ENCODE peak calls at places on chromosomes 7 and 10, in eight cellular contexts. J, I, P, B, T, Z, R and H are unnamed samples.

GRCh38 chr7:92116949-92117348 is 17.3 kb downstream of the CYP51A1 start:
- DNase-seq in R (no peak), P (no peak), I (no peak), T (no peak), B (no peak), J (no peak), Z (no peak), H (no peak)

GRCh38 chr7:87151701-87152111 is 547 bp upstream of the DMTF1 start:
- DNase-seq in I (no peak), T (no peak), R (no peak), P (no peak), J (no peak), Z (peak; percentile 4), B (no peak), H (no peak)

GRCh38 chr7:6367701-6368211 is 80.0 kb downstream of the DAGLB start:
- DNase-seq in B (peak; percentile 33), Z (no peak), T (peak; percentile 63), I (no peak), R (peak; percentile 42), P (peak; percentile 43), J (no peak), H (no peak)

GRCh38 chr10:14163374-14164125 is 167.2 kb downstream of the FRMD4A start:
- DNase-seq in J (no peak), T (no peak), R (no peak), B (peak; percentile 1), Z (no peak), I (no peak), P (peak; percentile 11), H (peak; percentile 31)

GRCh38 chr10:28937959-28938358 is 260.6 kb downstream of the BAMBI start:
- DNase-seq in J (no peak), I (no peak), P (no peak), B (no peak), Z (no peak), R (no peak), T (no peak), H (no peak)

GRCh38 chr7:140726304-140726703 is 29.8 kb downstream of the NDUFB2 start:
- DNase-seq in Z (peak; percentile 28), P (peak; percentile 14), J (no peak), B (peak; percentile 34), I (peak; percentile 7), R (no peak), T (no peak), H (peak; percentile 17)

GRCh38 chr7:115356139-115356746 is 434.3 kb downstream of the MDFIC start:
- DNase-seq in T (no peak), R (peak; percentile 4), P (peak; percentile 13), Z (peak; percentile 54), I (peak; percentile 21), J (no peak), B (peak; percentile 48), H (peak; percentile 26)

GRCh38 chr10:103620357-103620749 is 126.8 kb downstream of the NEURL1 start:
- DNase-seq in P (no peak), T (no peak), B (no peak), Z (no peak), R (no peak), I (no peak), J (no peak), H (no peak)

GRCh38 chr10:108736111-108736510 is 1187.2 kb downstream of the XPNPEP1 start:
- DNase-seq in I (no peak), T (no peak), B (no peak), R (peak; percentile 38), J (no peak), P (peak; percentile 58), Z (no peak), H (no peak)

GRCh38 chr10:27464993-27465392 is 39.1 kb upstream of the RAB18 start:
- DNase-seq in B (no peak), P (no peak), T (no peak), Z (no peak), I (no peak), J (peak; percentile 4), R (no peak), H (no peak)

DNA sequence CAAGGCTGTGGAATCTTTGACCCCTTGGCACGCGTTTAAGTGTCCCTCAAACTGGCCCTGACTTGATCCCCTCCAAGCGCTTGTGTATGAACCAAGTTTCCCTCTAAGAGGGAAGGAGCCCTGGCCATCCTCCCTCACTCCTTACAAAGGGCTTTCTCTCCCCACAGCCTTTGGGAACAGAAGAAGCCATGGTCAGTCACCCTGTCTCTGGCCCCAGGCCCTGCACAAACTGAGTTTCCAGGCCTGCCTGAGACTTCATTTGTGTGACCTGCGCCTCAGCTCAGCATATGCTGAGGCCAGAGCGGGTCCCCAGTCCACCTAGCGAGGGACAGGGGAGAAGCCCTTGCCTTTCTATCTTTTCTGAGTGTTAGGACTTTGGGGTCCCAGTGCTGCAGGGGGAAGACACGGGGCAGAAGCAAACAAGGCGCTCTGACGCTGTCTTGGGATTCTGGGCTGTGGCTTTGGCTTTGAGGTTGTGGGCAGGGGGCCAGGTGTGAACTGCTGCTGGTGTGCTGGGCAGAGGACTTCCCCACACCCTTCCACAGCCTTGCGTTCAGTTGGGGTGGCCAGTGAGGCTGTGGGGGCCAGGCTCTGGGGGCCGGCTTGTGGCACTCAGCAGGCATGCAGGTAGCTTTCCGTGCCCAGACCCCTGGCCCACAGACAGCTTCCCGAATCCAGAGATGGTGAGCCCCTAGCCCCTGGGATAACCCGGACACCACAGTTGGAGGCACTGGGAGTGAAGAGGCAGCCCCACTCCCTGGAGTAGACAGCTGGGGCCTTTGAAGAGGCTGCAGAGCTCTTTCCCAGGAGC is 1.5 kb downstream of the RET start:
- DNase-seq in P (no peak), B (no peak), R (no peak), J (no peak), Z (no peak), I (no peak), T (no peak), H (no peak)
- TF ChIP-seq EZH2 in P (no peak), B (no peak), R (peak; percentile 2), J (no peak), Z (no peak), I (no peak), T (no peak), H (no peak)

DNA sequence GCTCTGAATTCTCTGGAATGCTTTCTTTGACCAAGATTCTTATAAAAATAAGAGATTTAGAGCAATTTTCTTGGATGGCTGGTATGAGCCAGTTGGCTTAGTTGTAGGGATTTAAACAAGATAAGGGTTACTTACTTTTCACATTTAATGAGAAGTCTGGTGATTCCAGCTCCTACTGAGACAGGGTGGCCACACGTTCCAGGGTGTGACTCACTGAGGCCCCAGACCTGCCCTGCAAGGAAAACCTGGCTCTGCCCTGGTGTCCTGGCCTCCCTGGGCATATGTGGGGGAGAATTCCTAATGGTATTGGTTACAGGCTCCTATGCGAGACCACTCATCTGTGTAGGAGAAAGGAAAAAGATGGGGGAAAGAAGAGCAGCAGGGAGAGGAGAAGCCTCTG is 139.7 kb downstream of the EGFR start:
- DNase-seq in T (peak; percentile 67), I (no peak), P (peak; percentile 86), J (no peak), Z (no peak), B (peak; percentile 58), R (peak; percentile 81), H (no peak)
- H3K27ac ChIP-seq in T (peak overlapping the region; percentile 7), I (no peak overlapping the region), P (no peak overlapping the region), J (no peak overlapping the region), Z (no peak overlapping the region), B (peak overlapping the region; percentile 86), R (peak overlapping the region; percentile 73), H (no peak overlapping the region)

GRCh38 chr10:119209050-119209735 is 1.8 kb downstream of the GRK5 start:
- DNase-seq in T (no peak), I (no peak), B (peak; percentile 52), P (peak; percentile 52), J (peak; percentile 77), Z (peak; percentile 89), R (peak; percentile 39), H (peak; percentile 83)

GRCh38 chr10:119208553-119208940 is 1.2 kb downstream of the GRK5 start:
- DNase-seq in R (no peak), I (no peak), Z (no peak), P (peak; percentile 33), B (peak; percentile 6), T (no peak), J (no peak), H (no peak)

GRCh38 chr10:119210633-119211032 is 3.3 kb downstream of the GRK5 start:
- DNase-seq in R (no peak), I (no peak), J (no peak), P (no peak), T (no peak), B (no peak), Z (no peak), H (no peak)

GRCh38 chr10:119211176-119211575 is 3.8 kb downstream of the GRK5 start:
- DNase-seq in Z (no peak), J (no peak), B (peak; percentile 29), P (peak; percentile 82), T (no peak), I (no peak), R (peak; percentile 73), H (no peak)

DNA sequence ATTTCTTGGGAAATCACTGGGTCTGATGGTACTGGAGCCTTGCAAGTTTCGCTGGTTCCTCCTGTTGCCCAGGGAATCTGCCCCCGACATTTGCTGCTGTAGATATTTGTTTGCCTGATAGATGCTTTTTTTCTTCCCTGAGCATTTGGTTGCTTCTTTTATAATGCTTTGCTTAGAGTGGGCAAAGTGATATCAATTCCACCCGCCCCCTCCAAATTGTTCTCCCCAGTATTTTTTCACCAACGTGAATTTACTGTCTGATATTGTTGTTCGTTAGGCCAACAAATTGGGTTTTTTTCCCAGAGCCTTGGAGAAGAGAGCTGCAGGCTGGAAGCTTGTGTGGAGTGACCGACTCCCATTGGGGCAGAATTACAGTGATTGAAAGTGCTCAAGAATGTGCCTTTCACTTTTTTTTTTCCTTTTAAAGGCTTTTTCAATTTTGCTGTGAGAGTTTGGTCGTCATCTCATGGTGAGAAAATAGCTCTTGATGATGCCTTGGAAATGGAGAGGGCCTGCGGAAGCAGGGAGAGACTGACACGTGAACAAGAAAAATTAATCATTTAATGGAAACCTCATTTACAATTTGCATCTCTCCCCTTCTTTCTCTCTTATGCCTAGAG is 2.5 kb downstream of the GRK5 start:
- DNase-seq in R (no peak), Z (no peak), B (no peak), J (no peak), P (peak; percentile 27), T (no peak), I (no peak), H (no peak)
- TF ChIP-seq EZH2 in R (no peak), Z (no peak), B (no peak), J (no peak), P (no peak), T (no peak), I (no peak), H (no peak)

GRCh38 chr10:77062381-77062780 is 575.2 kb downstream of the KCNMA1 start:
- DNase-seq in R (no peak), I (no peak), Z (no peak), J (no peak), T (no peak), P (no peak), B (no peak), H (no peak)
- H3K27ac ChIP-seq in R (no peak overlapping the region), I (no peak overlapping the region), Z (no peak overlapping the region), J (no peak overlapping the region), T (no peak overlapping the region), P (no peak overlapping the region), B (no peak overlapping the region), H (no peak overlapping the region)

GRCh38 chr10:129961274-129961839 is 2.7 kb downstream of the EBF3 start:
- DNase-seq in R (no peak), T (no peak), P (no peak), Z (no peak), B (no peak), I (no peak), J (no peak), H (no peak)
- TF ChIP-seq EZH2 in R (no peak), T (no peak), P (no peak), Z (no peak), B (no peak), I (no peak), J (no peak), H (no peak)

GRCh38 chr7:33761440-33762080 is 143.8 kb upstream of the BMPER start:
- DNase-seq in B (no peak), P (no peak), Z (peak; percentile 27), T (no peak), J (no peak), I (no peak), R (no peak), H (no peak)
- H3K27ac ChIP-seq in B (no peak overlapping the region), P (no peak overlapping the region), Z (peak overlapping the region; percentile 41), T (no peak overlapping the region), J (no peak overlapping the region), I (no peak overlapping the region), R (no peak overlapping the region), H (no peak overlapping the region)